ENCODE peak calls at places on chromosomes 4 and X, in six cellular contexts. O, D, H, G, W and C are unnamed samples.
A peak's percentile ranks its signal among the peaks of the same experiment; 100 is the strongest.

GRCh38 chr4:126916626-126917140 is 716.1 kb upstream of the INTU start:
- DNase-seq in O (no peak), D (no peak), H (peak; percentile 6), G (no peak), W (peak; percentile 5), C (no peak)

GRCh38 chr4:90958256-90958895 is 831.2 kb downstream of the CCSER1 start:
- DNase-seq in O (no peak), D (no peak), H (no peak), G (no peak), W (no peak), C (no peak)

GRCh38 chr4:135365065-135365464 is 1163.5 kb upstream of the PABPC4L start:
- DNase-seq in O (no peak), D (no peak), H (no peak), G (no peak), W (no peak), C (no peak)

GRCh38 chrX:118644378-118644777 is 83.0 kb upstream of the IL13RA1 start:
- DNase-seq in O (no peak), D (no peak), H (no peak), G (no peak), W (no peak), C (peak; percentile 2)

GRCh38 chr4:144647095-144647959 is 1.4 kb downstream of the HHIP start:
- DNase-seq in O (no peak), D (no peak), H (no peak), G (no peak), W (no peak), C (no peak)

GRCh38 chr4:20283039-20283438 is 31.3 kb downstream of the SLIT2 start:
- DNase-seq in O (peak; percentile 2), D (no peak), H (no peak), G (no peak), W (no peak), C (no peak)

GRCh38 chr4:119165767-119166166 is 30.1 kb downstream of the MYOZ2 start:
- DNase-seq in O (no peak), D (peak; percentile 26), H (no peak), G (no peak), W (no peak), C (no peak)

GRCh38 chrX:72360326-72360725 is 54.6 kb upstream of the CITED1 start:
- DNase-seq in O (no peak), D (no peak), H (no peak), G (no peak), W (no peak), C (no peak)

GRCh38 chr4:109574443-109574850 is 14.4 kb downstream of the MCUB start:
- DNase-seq in O (no peak), D (no peak), H (no peak), G (no peak), W (no peak), C (no peak)

GRCh38 chrX:150269613-150270254 is 93.4 kb upstream of the MAMLD1 start:
- DNase-seq in O (no peak), D (peak; percentile 71), H (peak; percentile 8), G (peak; percentile 80), W (no peak), C (no peak)

GRCh38 chrX:19291086-19291485 is 52.6 kb upstream of the PDHA1 start:
- DNase-seq in O (no peak), D (no peak), H (no peak), G (no peak), W (no peak), C (no peak)

GRCh38 chr4:77155631-77156345 is 1.2 kb upstream of the CCNG2 start:
- DNase-seq in O (no peak), D (no peak), H (no peak), G (no peak), W (no peak), C (no peak)

GRCh38 chr4:77156912-77157858 is at the start of gene CCNG2:
- DNase-seq in O (peak; percentile 94), D (peak; percentile 84), H (peak; percentile 85), G (peak; percentile 85), W (peak; percentile 90), C (peak; percentile 15)

GRCh38 chr4:77154761-77155499 is 2.1 kb upstream of the CCNG2 start:
- DNase-seq in O (no peak), D (no peak), H (no peak), G (no peak), W (no peak), C (no peak)

GRCh38 chr4:77157859-77158486 is 966 bp downstream of the CCNG2 start:
- DNase-seq in O (peak; percentile 96), D (peak; percentile 85), H (peak; percentile 92), G (peak; percentile 92), W (peak; percentile 83), C (peak; percentile 63)

DNA sequence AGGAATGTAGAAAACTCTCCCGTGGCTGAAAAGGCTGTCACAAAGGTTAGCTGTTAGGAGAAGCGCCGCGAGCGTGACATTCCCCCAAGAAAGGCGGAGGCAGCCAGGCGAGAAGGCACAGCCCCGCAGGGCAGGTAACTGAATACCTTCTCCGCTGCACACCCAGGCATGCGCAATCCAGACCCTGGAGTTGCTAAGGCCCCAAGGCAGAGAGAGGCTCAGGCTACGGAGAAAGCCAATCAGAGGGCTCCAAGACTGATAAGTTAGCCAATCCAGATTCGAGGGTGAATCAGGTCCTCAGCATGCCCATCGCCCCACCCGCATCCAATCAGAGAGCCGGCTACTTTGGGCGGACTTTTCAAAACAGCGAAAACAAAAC is 485 bp upstream of the CCNG2 start:
- DNase-seq in O (peak; percentile 79), D (peak; percentile 95), H (peak; percentile 98), G (peak; percentile 95), W (peak; percentile 99), C (peak; percentile 77)
- TF ChIP-seq POLR2A in O (no peak), D (peak; percentile 20), H (peak; percentile 79), G (peak; percentile 28), W (peak; percentile 49), C (peak; percentile 29)

GRCh38 chrX:63434206-63434605 is 83.1 kb upstream of the SPIN4 start:
- DNase-seq in O (no peak), D (no peak), H (no peak), G (no peak), W (no peak), C (no peak)

GRCh38 chrX:63426519-63426918 is 75.4 kb upstream of the SPIN4 start:
- DNase-seq in O (no peak), D (no peak), H (no peak), G (no peak), W (no peak), C (no peak)

GRCh38 chrX:63428348-63428747 is 77.2 kb upstream of the SPIN4 start:
- DNase-seq in O (no peak), D (no peak), H (no peak), G (no peak), W (no peak), C (peak; percentile 19)

GRCh38 chrX:63434665-63435064 is 83.5 kb upstream of the SPIN4 start:
- DNase-seq in O (no peak), D (no peak), H (no peak), G (no peak), W (no peak), C (no peak)

GRCh38 chrX:63430026-63430425 is 78.9 kb upstream of the SPIN4 start:
- DNase-seq in O (no peak), D (no peak), H (no peak), G (no peak), W (no peak), C (no peak)
- TF ChIP-seq POLR2A in O (no peak), D (no peak), H (no peak), G (no peak), W (no peak), C (no peak)

GRCh38 chr4:10104211-10104990 is 12.2 kb downstream of the WDR1 start:
- DNase-seq in O (no peak), D (no peak), H (no peak), G (no peak), W (no peak), C (no peak)
- TF ChIP-seq POLR2A in O (no peak), D (no peak), H (no peak), G (no peak), W (no peak), C (no peak)

GRCh38 chr4:52979821-52980590 is 117.9 kb downstream of the RASL11B start:
- DNase-seq in O (no peak), D (no peak), H (no peak), G (no peak), W (no peak), C (no peak)

GRCh38 chr4:52983563-52984303 is 121.6 kb downstream of the RASL11B start:
- DNase-seq in O (no peak), D (no peak), H (no peak), G (no peak), W (peak; percentile 70), C (peak; percentile 35)

GRCh38 chr4:52979020-52979419 is 116.9 kb downstream of the RASL11B start:
- DNase-seq in O (no peak), D (no peak), H (no peak), G (no peak), W (no peak), C (no peak)

GRCh38 chr4:52984469-52984868 is 122.4 kb downstream of the RASL11B start:
- DNase-seq in O (no peak), D (no peak), H (no peak), G (no peak), W (no peak), C (no peak)

DNA sequence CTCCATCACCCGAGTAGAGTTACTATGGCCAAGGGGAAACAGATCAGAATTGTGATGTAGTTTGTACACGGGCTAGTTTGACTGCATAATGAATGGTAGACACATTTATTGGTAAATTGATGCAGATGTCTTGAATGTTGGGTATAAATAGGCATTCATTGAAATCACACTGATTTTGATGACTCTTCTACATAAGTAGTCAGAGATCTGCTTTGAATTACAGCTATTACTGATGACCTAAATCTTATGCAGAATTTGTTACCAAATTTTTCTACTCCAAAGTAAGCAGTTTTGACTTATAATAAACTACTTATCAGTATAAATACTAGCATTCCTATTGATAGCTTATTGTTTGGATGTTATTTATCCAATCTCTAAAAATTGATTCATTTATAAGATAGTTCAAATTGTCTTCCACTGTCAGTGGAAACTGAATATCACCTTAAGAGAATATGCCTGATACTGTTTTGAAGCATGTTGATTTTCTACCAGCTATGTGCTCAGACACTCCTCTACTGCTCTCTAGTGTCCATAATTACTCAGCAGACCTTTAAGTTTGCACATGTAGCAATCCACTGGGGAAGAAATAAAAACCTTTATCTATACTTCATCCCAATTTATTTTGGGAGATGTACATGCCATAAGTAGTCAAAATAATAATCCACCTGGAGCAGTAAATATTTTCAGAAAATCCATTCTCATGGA is 120.3 kb downstream of the RASL11B start:
- DNase-seq in O (no peak), D (no peak), H (no peak), G (no peak), W (no peak), C (no peak)
- TF ChIP-seq POLR2A in O (no peak), D (no peak), H (no peak), G (no peak), W (no peak), C (no peak)

DNA sequence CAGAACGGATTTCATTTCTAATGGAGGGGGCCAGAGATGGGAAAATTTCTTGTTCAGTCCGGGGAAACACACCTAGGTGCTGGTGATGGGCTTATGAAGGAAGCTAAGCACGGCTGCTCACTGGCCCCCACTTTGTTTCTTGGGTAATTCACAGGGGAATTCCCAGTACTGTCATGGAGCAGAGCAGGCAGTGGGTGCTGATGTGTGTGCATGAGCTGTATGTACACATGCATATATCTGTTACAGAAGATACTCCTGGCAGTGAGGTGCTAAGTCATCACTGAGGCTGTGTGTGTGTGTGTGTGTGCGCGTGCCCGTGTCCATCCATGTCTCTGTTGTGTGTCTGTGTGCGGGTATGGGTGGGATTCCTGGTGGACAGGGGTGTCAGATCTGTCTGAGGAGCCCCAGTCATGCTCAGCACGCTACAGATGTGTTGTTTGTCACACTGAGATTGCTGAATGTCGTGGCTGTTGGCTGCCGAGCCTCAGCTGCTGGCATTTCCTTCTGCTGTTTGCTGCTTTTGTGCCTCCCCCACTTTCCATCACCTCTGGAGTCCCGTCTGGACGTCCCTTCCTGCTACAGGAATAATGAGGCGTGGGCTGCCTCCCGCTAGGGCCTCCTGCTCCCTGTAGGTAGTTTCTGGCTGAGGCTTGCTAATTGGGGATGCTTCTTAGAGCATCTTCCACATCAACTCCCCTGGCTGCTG is 53.3 kb downstream of the JADE1 start:
- DNase-seq in O (no peak), D (no peak), H (no peak), G (no peak), W (no peak), C (no peak)
- TF ChIP-seq POLR2A in O (no peak), D (no peak), H (no peak), G (no peak), W (no peak), C (no peak)